ENCODE peak calls at places on chromosomes 6 and 20, in ten cellular contexts. One of them, this sample, is unnamed.

GRCh38 chr20:56987992-56988391 is 278.4 kb downstream of the BMP7 start:
- DNase-seq in fibroblast of the aortic adventitia: no peak
- DNase-seq in thyroid gland: no peak
- DNase-seq in fibroblast of pulmonary artery: no peak
- DNase-seq in GM23338: no peak
- DNase-seq in esophagus squamous epithelium: no peak
- DNase-seq in upper lobe of left lung: no peak
- DNase-seq in heart right ventricle: no peak
- DNase-seq in tibial artery: no peak
- DNase-seq in tibial nerve: no peak
- DNase-seq in this sample: no peak

GRCh38 chr6:82283771-82284420 is 36.4 kb upstream of the IBTK start:
- DNase-seq in esophagus squamous epithelium: no peak
- DNase-seq in heart right ventricle: no peak
- DNase-seq in GM23338: peak; percentile 32
- DNase-seq in fibroblast of pulmonary artery: no peak
- DNase-seq in tibial artery: no peak
- DNase-seq in tibial nerve: no peak
- DNase-seq in fibroblast of the aortic adventitia: no peak
- DNase-seq in thyroid gland: no peak
- DNase-seq in upper lobe of left lung: no peak
- DNase-seq in this sample: no peak

GRCh38 chr6:80610821-80611220 is 504.4 kb downstream of the BCKDHB start:
- DNase-seq in fibroblast of pulmonary artery: peak; percentile 40
- DNase-seq in upper lobe of left lung: no peak
- DNase-seq in heart right ventricle: no peak
- DNase-seq in esophagus squamous epithelium: no peak
- DNase-seq in GM23338: no peak
- DNase-seq in tibial nerve: no peak
- DNase-seq in thyroid gland: no peak
- DNase-seq in tibial artery: no peak
- DNase-seq in fibroblast of the aortic adventitia: peak; percentile 45
- DNase-seq in this sample: peak; percentile 31

GRCh38 chr6:82775989-82776388 is 289.7 kb downstream of the UBE3D start:
- DNase-seq in heart right ventricle: no peak
- DNase-seq in GM23338: no peak
- DNase-seq in fibroblast of the aortic adventitia: no peak
- DNase-seq in fibroblast of pulmonary artery: no peak
- DNase-seq in tibial nerve: no peak
- DNase-seq in esophagus squamous epithelium: no peak
- DNase-seq in thyroid gland: no peak
- DNase-seq in upper lobe of left lung: no peak
- DNase-seq in tibial artery: no peak
- DNase-seq in this sample: no peak

GRCh38 chr6:52510213-52510562 is 66.7 kb downstream of the TRAM2 start:
- DNase-seq in GM23338: no peak
- DNase-seq in heart right ventricle: no peak
- DNase-seq in esophagus squamous epithelium: no peak
- DNase-seq in tibial nerve: no peak
- DNase-seq in tibial artery: no peak
- DNase-seq in fibroblast of pulmonary artery: no peak
- DNase-seq in fibroblast of the aortic adventitia: no peak
- DNase-seq in upper lobe of left lung: no peak
- DNase-seq in thyroid gland: no peak
- DNase-seq in this sample: no peak

GRCh38 chr6:70150521-70150920 is 152.4 kb downstream of the COL9A1 start:
- DNase-seq in GM23338: no peak
- DNase-seq in heart right ventricle: no peak
- DNase-seq in fibroblast of the aortic adventitia: no peak
- DNase-seq in upper lobe of left lung: no peak
- DNase-seq in thyroid gland: no peak
- DNase-seq in tibial nerve: no peak
- DNase-seq in fibroblast of pulmonary artery: no peak
- DNase-seq in esophagus squamous epithelium: no peak
- DNase-seq in tibial artery: no peak
- DNase-seq in this sample: no peak

GRCh38 chr20:36210561-36210960 is 25.7 kb upstream of the AAR2 start:
- DNase-seq in tibial artery: no peak
- DNase-seq in upper lobe of left lung: no peak
- DNase-seq in thyroid gland: no peak
- DNase-seq in GM23338: no peak
- DNase-seq in fibroblast of the aortic adventitia: no peak
- DNase-seq in heart right ventricle: no peak
- DNase-seq in esophagus squamous epithelium: no peak
- DNase-seq in tibial nerve: no peak
- DNase-seq in fibroblast of pulmonary artery: no peak
- DNase-seq in this sample: no peak

GRCh38 chr20:25859649-25860530 is 163.2 kb upstream of the ZNF337 start:
- DNase-seq in esophagus squamous epithelium: no peak
- DNase-seq in upper lobe of left lung: peak; percentile 96
- DNase-seq in fibroblast of the aortic adventitia: peak; percentile 39
- DNase-seq in GM23338: peak; percentile 54
- DNase-seq in tibial artery: peak; percentile 55
- DNase-seq in heart right ventricle: peak; percentile 89
- DNase-seq in fibroblast of pulmonary artery: peak; percentile 61
- DNase-seq in tibial nerve: peak; percentile 33
- DNase-seq in thyroid gland: peak; percentile 81
- DNase-seq in this sample: peak; percentile 35

DNA sequence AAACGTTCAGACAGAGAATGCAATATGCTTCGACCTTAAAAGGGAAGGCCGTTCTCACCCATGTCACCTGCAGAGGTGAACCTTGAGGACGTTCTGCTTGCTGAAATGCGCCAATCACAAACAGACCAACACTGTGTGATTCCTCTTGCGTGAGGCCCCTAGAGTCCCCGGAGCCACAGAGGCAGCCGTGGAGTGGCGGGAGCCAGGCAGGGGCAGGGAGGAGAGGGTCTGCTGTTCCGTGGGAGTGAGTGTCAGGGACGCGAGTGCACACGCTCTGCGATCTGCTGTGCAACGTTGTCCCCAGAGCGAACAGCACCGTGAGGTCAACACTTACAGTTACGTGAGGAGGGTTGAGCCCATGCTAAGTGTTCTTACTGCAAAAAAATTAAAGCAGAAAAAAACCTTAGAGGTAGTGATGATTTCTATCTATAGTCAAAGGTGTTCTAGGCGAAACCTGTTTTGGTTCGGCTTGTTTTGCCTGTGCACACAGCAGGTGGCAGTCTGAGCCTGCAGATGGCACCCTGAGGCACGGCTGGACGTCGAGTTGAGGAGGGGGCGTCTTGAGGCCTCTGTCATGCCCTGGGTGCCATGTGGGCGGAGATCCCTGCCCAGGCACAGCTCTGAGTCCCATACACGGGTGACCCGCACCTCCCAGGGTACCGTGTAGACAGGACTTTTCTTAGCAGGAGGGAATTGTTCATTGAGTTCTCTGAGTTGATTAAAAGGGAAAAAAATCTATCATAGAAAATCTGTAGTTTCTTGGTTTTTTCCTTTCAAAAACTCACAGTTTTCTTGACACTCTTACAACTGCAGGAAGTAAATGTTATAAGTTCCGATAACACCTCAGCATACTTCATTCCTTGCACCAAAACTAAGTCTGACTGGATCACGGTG is 71.8 kb upstream of the FRMD1 start:
- DNase-seq in fibroblast of the aortic adventitia: peak; percentile 12
- DNase-seq in esophagus squamous epithelium: no peak
- DNase-seq in fibroblast of pulmonary artery: no peak
- DNase-seq in tibial artery: no peak
- DNase-seq in upper lobe of left lung: peak; percentile 39
- DNase-seq in thyroid gland: peak; percentile 21
- DNase-seq in heart right ventricle: no peak
- DNase-seq in GM23338: peak; percentile 55
- DNase-seq in tibial nerve: peak; percentile 5
- DNase-seq in this sample: no peak
- TF ChIP-seq CTCF in fibroblast of the aortic adventitia: peak; percentile 40
- TF ChIP-seq CTCF in esophagus squamous epithelium: peak; percentile 43
- TF ChIP-seq CTCF in fibroblast of pulmonary artery: peak; percentile 34
- TF ChIP-seq CTCF in tibial artery: peak; percentile 28
- TF ChIP-seq CTCF in upper lobe of left lung: peak; percentile 49
- TF ChIP-seq CTCF in thyroid gland: peak; percentile 58
- TF ChIP-seq CTCF in heart right ventricle: peak; percentile 30
- TF ChIP-seq CTCF in GM23338: peak; percentile 85
- TF ChIP-seq CTCF in tibial nerve: peak; percentile 19
- TF ChIP-seq CTCF in this sample: peak; percentile 14

GRCh38 chr6:32149577-32149845 is 2.2 kb downstream of the PRRT1 start:
- DNase-seq in heart right ventricle: no peak
- DNase-seq in tibial nerve: no peak
- DNase-seq in tibial artery: no peak
- DNase-seq in thyroid gland: no peak
- DNase-seq in GM23338: no peak
- DNase-seq in fibroblast of the aortic adventitia: no peak
- DNase-seq in upper lobe of left lung: peak; percentile 75
- DNase-seq in esophagus squamous epithelium: no peak
- DNase-seq in fibroblast of pulmonary artery: no peak
- DNase-seq in this sample: no peak

GRCh38 chr6:32151131-32151884 is 431 bp downstream of the PRRT1 start:
- DNase-seq in thyroid gland: no peak
- DNase-seq in GM23338: peak; percentile 64
- DNase-seq in tibial artery: no peak
- DNase-seq in heart right ventricle: no peak
- DNase-seq in fibroblast of pulmonary artery: no peak
- DNase-seq in esophagus squamous epithelium: no peak
- DNase-seq in fibroblast of the aortic adventitia: no peak
- DNase-seq in tibial nerve: no peak
- DNase-seq in upper lobe of left lung: peak; percentile 37
- DNase-seq in this sample: no peak

GRCh38 chr6:32151885-32152311 is at the start of gene PRRT1:
- DNase-seq in heart right ventricle: no peak
- DNase-seq in tibial artery: no peak
- DNase-seq in fibroblast of the aortic adventitia: peak; percentile 17
- DNase-seq in tibial nerve: no peak
- DNase-seq in fibroblast of pulmonary artery: no peak
- DNase-seq in GM23338: peak; percentile 59
- DNase-seq in thyroid gland: no peak
- DNase-seq in upper lobe of left lung: no peak
- DNase-seq in esophagus squamous epithelium: no peak
- DNase-seq in this sample: no peak

GRCh38 chr6:32148722-32149576 is 2.8 kb downstream of the PRRT1 start:
- DNase-seq in fibroblast of pulmonary artery: no peak
- DNase-seq in upper lobe of left lung: peak; percentile 76
- DNase-seq in thyroid gland: peak; percentile 57
- DNase-seq in fibroblast of the aortic adventitia: no peak
- DNase-seq in tibial artery: peak; percentile 58
- DNase-seq in GM23338: peak; percentile 96
- DNase-seq in esophagus squamous epithelium: no peak
- DNase-seq in heart right ventricle: peak; percentile 64
- DNase-seq in tibial nerve: peak; percentile 54
- DNase-seq in this sample: peak; percentile 60

GRCh38 chr6:32149932-32150920 is 1.5 kb downstream of the PRRT1 start:
- DNase-seq in heart right ventricle: no peak
- DNase-seq in fibroblast of the aortic adventitia: no peak
- DNase-seq in upper lobe of left lung: peak; percentile 86
- DNase-seq in esophagus squamous epithelium: no peak
- DNase-seq in GM23338: peak; percentile 91
- DNase-seq in tibial nerve: no peak
- DNase-seq in fibroblast of pulmonary artery: no peak
- DNase-seq in thyroid gland: no peak
- DNase-seq in tibial artery: no peak
- DNase-seq in this sample: no peak
- H3K4me3 ChIP-seq in heart right ventricle: peak overlapping the region; percentile 10
- H3K4me3 ChIP-seq in fibroblast of the aortic adventitia: peak overlapping the region; percentile 9
- H3K4me3 ChIP-seq in upper lobe of left lung: no peak overlapping the region
- H3K4me3 ChIP-seq in esophagus squamous epithelium: no peak overlapping the region
- H3K4me3 ChIP-seq in GM23338: peak overlapping the region; percentile 100
- H3K4me3 ChIP-seq in tibial nerve: peak overlapping the region; percentile 50
- H3K4me3 ChIP-seq in fibroblast of pulmonary artery: no peak overlapping the region
- H3K4me3 ChIP-seq in thyroid gland: no peak overlapping the region
- H3K4me3 ChIP-seq in tibial artery: peak overlapping the region; percentile 81
- H3K4me3 ChIP-seq in this sample: no peak overlapping the region

DNA sequence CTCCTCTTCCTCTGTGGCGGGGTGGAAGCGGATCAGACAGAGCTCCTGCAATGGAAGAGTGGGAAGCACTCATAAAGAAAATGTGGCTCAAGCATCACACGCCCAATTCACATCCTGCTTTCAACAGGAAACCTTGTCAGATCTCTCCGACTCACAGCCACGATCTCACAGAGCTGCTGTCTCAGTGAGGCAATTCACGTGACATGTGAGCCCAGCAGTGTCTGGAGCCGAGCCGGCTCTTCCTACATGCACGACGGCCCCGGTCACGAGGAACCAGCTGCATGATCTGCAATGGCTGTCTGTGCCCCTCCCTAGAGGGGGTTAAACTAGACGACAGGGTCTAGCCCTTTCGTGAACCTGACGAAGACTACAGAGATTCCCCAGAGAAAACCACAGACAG is 29.5 kb upstream of the TCFL5 start:
- DNase-seq in tibial artery: no peak
- DNase-seq in esophagus squamous epithelium: no peak
- DNase-seq in GM23338: no peak
- DNase-seq in thyroid gland: no peak
- DNase-seq in heart right ventricle: no peak
- DNase-seq in fibroblast of the aortic adventitia: no peak
- DNase-seq in fibroblast of pulmonary artery: peak; percentile 32
- DNase-seq in upper lobe of left lung: no peak
- DNase-seq in tibial nerve: no peak
- DNase-seq in this sample: no peak
- TF ChIP-seq CTCF in tibial artery: no peak
- TF ChIP-seq CTCF in esophagus squamous epithelium: no peak
- TF ChIP-seq CTCF in GM23338: no peak
- TF ChIP-seq CTCF in thyroid gland: no peak
- TF ChIP-seq CTCF in heart right ventricle: no peak
- TF ChIP-seq CTCF in fibroblast of the aortic adventitia: no peak
- TF ChIP-seq CTCF in fibroblast of pulmonary artery: no peak
- TF ChIP-seq CTCF in upper lobe of left lung: no peak
- TF ChIP-seq CTCF in tibial nerve: no peak
- TF ChIP-seq CTCF in this sample: no peak

GRCh38 chr6:170290306-170291128 is at the start of gene DLL1:
- DNase-seq in fibroblast of the aortic adventitia: peak; percentile 28
- DNase-seq in esophagus squamous epithelium: no peak
- DNase-seq in heart right ventricle: peak; percentile 76
- DNase-seq in upper lobe of left lung: peak; percentile 92
- DNase-seq in tibial nerve: no peak
- DNase-seq in fibroblast of pulmonary artery: peak; percentile 37
- DNase-seq in GM23338: peak; percentile 87
- DNase-seq in tibial artery: no peak
- DNase-seq in thyroid gland: peak; percentile 52
- DNase-seq in this sample: peak; percentile 29

GRCh38 chr6:170291271-170292110 is 613 bp upstream of the DLL1 start:
- DNase-seq in esophagus squamous epithelium: no peak
- DNase-seq in GM23338: peak; percentile 93
- DNase-seq in fibroblast of the aortic adventitia: no peak
- DNase-seq in upper lobe of left lung: peak; percentile 89
- DNase-seq in heart right ventricle: peak; percentile 82
- DNase-seq in tibial nerve: peak; percentile 51
- DNase-seq in fibroblast of pulmonary artery: no peak
- DNase-seq in tibial artery: peak; percentile 63
- DNase-seq in thyroid gland: peak; percentile 39
- DNase-seq in this sample: no peak

GRCh38 chr6:170293411-170293844 is 2.5 kb upstream of the DLL1 start:
- DNase-seq in upper lobe of left lung: no peak
- DNase-seq in fibroblast of the aortic adventitia: no peak
- DNase-seq in esophagus squamous epithelium: no peak
- DNase-seq in thyroid gland: no peak
- DNase-seq in tibial artery: no peak
- DNase-seq in tibial nerve: no peak
- DNase-seq in heart right ventricle: no peak
- DNase-seq in GM23338: no peak
- DNase-seq in fibroblast of pulmonary artery: no peak
- DNase-seq in this sample: no peak

GRCh38 chr6:170292778-170293164 is 1.9 kb upstream of the DLL1 start:
- DNase-seq in GM23338: no peak
- DNase-seq in heart right ventricle: no peak
- DNase-seq in thyroid gland: no peak
- DNase-seq in tibial nerve: no peak
- DNase-seq in upper lobe of left lung: no peak
- DNase-seq in fibroblast of the aortic adventitia: no peak
- DNase-seq in esophagus squamous epithelium: no peak
- DNase-seq in tibial artery: no peak
- DNase-seq in fibroblast of pulmonary artery: no peak
- DNase-seq in this sample: no peak

DNA sequence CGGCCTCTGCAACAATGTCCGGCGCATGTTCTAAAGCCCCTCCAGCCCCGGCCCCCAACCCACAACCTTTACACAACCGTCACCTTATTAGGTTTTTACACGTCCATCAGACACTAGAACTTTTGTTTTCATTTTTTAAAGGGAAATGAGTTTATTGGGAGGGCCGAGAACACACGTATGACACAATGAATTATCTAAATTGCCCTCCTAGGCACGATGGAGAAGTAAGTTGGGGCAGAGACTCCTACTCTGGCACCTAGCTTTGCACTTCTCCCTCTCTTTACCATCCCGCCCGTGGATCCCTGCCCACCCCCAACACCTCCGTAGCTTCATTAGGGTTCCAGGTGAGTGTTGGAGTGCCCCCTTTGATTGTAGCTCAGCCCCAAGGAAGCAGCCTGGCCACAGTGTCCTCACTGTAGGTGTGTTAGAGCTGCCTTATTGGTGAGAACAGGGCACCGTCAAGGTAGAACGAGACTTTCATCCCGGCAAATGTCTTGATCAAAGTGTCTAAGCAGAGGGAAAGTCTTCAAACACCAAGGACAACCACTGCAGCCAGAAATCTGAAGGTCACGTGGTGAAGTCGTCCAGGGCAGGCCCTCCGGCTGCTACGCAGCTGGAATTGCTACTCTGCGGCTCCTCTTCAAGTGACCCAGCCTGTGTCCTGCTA is 1.4 kb upstream of the DLL1 start:
- DNase-seq in fibroblast of pulmonary artery: no peak
- DNase-seq in heart right ventricle: no peak
- DNase-seq in upper lobe of left lung: no peak
- DNase-seq in GM23338: peak; percentile 50
- DNase-seq in esophagus squamous epithelium: no peak
- DNase-seq in tibial nerve: no peak
- DNase-seq in tibial artery: no peak
- DNase-seq in thyroid gland: no peak
- DNase-seq in fibroblast of the aortic adventitia: no peak
- DNase-seq in this sample: no peak
- H3K4me3 ChIP-seq in fibroblast of pulmonary artery: no peak overlapping the region
- H3K4me3 ChIP-seq in heart right ventricle: peak overlapping the region; percentile 86
- H3K4me3 ChIP-seq in upper lobe of left lung: peak overlapping the region; percentile 66
- H3K4me3 ChIP-seq in GM23338: peak overlapping the region; percentile 78
- H3K4me3 ChIP-seq in esophagus squamous epithelium: no peak overlapping the region
- H3K4me3 ChIP-seq in tibial nerve: peak overlapping the region; percentile 88
- H3K4me3 ChIP-seq in tibial artery: peak overlapping the region; percentile 67
- H3K4me3 ChIP-seq in thyroid gland: no peak overlapping the region
- H3K4me3 ChIP-seq in fibroblast of the aortic adventitia: no peak overlapping the region
- H3K4me3 ChIP-seq in this sample: no peak overlapping the region